ENCODE peak calls at places on chromosome 11, in nine cellular contexts. Y is MM.1S; U is NT2/D1; N is tibial artery; K is A549; A is CD4-positive, alpha-beta memory T cell; L is heart right ventricle; S is psoas muscle; C is HCT116. T is an unnamed sample.
A peak's percentile ranks its signal among the peaks of the same experiment; 100 is the strongest.

GRCh38 chr11:74443071-74443864 is 24.1 kb downstream of the KCNE3 start:
- DNase-seq in Y (no peak), U (no peak), N (no peak), K (peak; percentile 74), A (no peak), L (no peak), S (no peak), C (peak; percentile 19), T (no peak)

GRCh38 chr11:69819541-69820070 is 390 bp upstream of the FGF3 start:
- DNase-seq in Y (no peak), U (no peak), N (no peak), K (peak; percentile 44), A (no peak), L (no peak), S (no peak), C (no peak), T (no peak)

GRCh38 chr11:72297828-72298227 is 53.9 kb upstream of the PHOX2A start:
- DNase-seq in Y (no peak), U (no peak), N (no peak), K (no peak), A (no peak), L (no peak), S (no peak), C (no peak), T (peak; percentile 8)

GRCh38 chr11:91742155-91742554 is 482.5 kb upstream of the FAT3 start:
- DNase-seq in Y (no peak), U (no peak), N (no peak), K (no peak), A (no peak), L (no peak), S (no peak), C (no peak), T (no peak)

GRCh38 chr11:64233913-64234839 is at the start of gene VEGFB:
- DNase-seq in Y (peak; percentile 63), U (no peak), N (peak; percentile 91), K (peak; percentile 53), A (peak; percentile 66), L (peak; percentile 84), S (peak; percentile 81), C (no peak), T (peak; percentile 67)

GRCh38 chr11:97557399-97557798 is 1167.6 kb downstream of the JRKL start:
- DNase-seq in Y (peak; percentile 30), U (no peak), N (no peak), K (no peak), A (no peak), L (no peak), S (no peak), C (no peak), T (no peak)

GRCh38 chr11:103870821-103871309 is 165.6 kb upstream of the DDI1 start:
- DNase-seq in Y (no peak), U (no peak), N (peak; percentile 89), K (no peak), A (no peak), L (peak; percentile 22), S (peak; percentile 70), C (no peak), T (no peak)

GRCh38 chr11:113507341-113507740 is 32.1 kb upstream of the DRD2 start:
- DNase-seq in Y (no peak), U (no peak), N (no peak), K (no peak), A (no peak), L (no peak), S (no peak), C (no peak), T (no peak)

GRCh38 chr11:125200441-125200840 is 35.9 kb downstream of the PKNOX2 start:
- DNase-seq in Y (no peak), U (no peak), N (no peak), K (no peak), A (no peak), L (no peak), S (no peak), C (no peak), T (no peak)

GRCh38 chr11:111327908-111328624 is 29.7 kb downstream of the POU2AF3 start:
- DNase-seq in Y (no peak), U (no peak), N (peak; percentile 74), K (no peak), A (no peak), L (peak; percentile 44), S (peak; percentile 25), C (no peak), T (no peak)

GRCh38 chr11:131910491-131911387 is 540.3 kb downstream of the NTM start:
- DNase-seq in Y (no peak), U (no peak), N (no peak), K (peak; percentile 3), A (no peak), L (no peak), S (peak; percentile 29), C (no peak), T (no peak)

GRCh38 chr11:63916837-63917684 is at the start of gene RCOR2:
- DNase-seq in Y (peak; percentile 74), U (peak; percentile 89), N (peak; percentile 89), K (peak; percentile 91), A (peak; percentile 57), L (peak; percentile 86), S (peak; percentile 80), C (no peak), T (peak; percentile 91)

GRCh38 chr11:76680517-76681425 is 10.2 kb upstream of the LRRC32 start:
- DNase-seq in Y (peak; percentile 70), U (peak; percentile 51), N (peak; percentile 83), K (peak; percentile 73), A (peak; percentile 44), L (peak; percentile 66), S (peak; percentile 61), C (peak; percentile 41), T (peak; percentile 87)

GRCh38 chr11:12862761-12863469 is 146.2 kb upstream of the RASSF10 start:
- DNase-seq in Y (no peak), U (peak; percentile 75), N (no peak), K (peak; percentile 26), A (no peak), L (peak; percentile 58), S (peak; percentile 42), C (no peak), T (no peak)

GRCh38 chr11:119728226-119728626 is 774 bp downstream of the NECTIN1 start:
- DNase-seq in Y (peak; percentile 36), U (no peak), N (no peak), K (no peak), A (no peak), L (no peak), S (no peak), C (no peak), T (peak; percentile 14)

GRCh38 chr11:64534391-64534801 is 56.6 kb upstream of the SLC22A12 start:
- DNase-seq in Y (no peak), U (no peak), N (peak; percentile 48), K (no peak), A (no peak), L (no peak), S (no peak), C (no peak), T (no peak)

GRCh38 chr11:84019576-84020194 is 733.5 kb upstream of the CCDC90B start:
- DNase-seq in Y (no peak), U (no peak), N (no peak), K (no peak), A (no peak), L (no peak), S (no peak), C (no peak), T (no peak)

GRCh38 chr11:4025957-4026324 is 68.7 kb upstream of the RRM1 start:
- DNase-seq in Y (no peak), U (no peak), N (no peak), K (no peak), A (no peak), L (no peak), S (no peak), C (no peak), T (no peak)

GRCh38 chr11:62876712-62877111 is 4.0 kb upstream of the SLC3A2 start:
- DNase-seq in Y (no peak), U (no peak), N (no peak), K (no peak), A (no peak), L (no peak), S (no peak), C (no peak), T (no peak)

GRCh38 chr11:75691804-75692203 is 23.0 kb upstream of the MAP6 start:
- DNase-seq in Y (no peak), U (no peak), N (no peak), K (no peak), A (no peak), L (no peak), S (no peak), C (no peak), T (no peak)

GRCh38 chr11:46270707-46271106 is 6.8 kb upstream of the CREB3L1 start:
- DNase-seq in Y (no peak), U (no peak), N (no peak), K (no peak), A (no peak), L (no peak), S (no peak), C (no peak), T (no peak)

GRCh38 chr11:76566811-76567210 is 103.7 kb downstream of the LRRC32 start:
- DNase-seq in Y (peak; percentile 82), U (no peak), N (no peak), K (no peak), A (no peak), L (no peak), S (no peak), C (no peak), T (no peak)

GRCh38 chr11:99197477-99197876 is 176.7 kb downstream of the CNTN5 start:
- DNase-seq in Y (no peak), U (no peak), N (no peak), K (no peak), A (no peak), L (no peak), S (no peak), C (no peak), T (no peak)

GRCh38 chr11:133081020-133081419 is 451.3 kb downstream of the OPCML start:
- DNase-seq in Y (no peak), U (no peak), N (no peak), K (no peak), A (no peak), L (no peak), S (no peak), C (no peak), T (no peak)
- H3K4me1 ChIP-seq in Y (no peaks in the 10 kb centered on the region), U (no peaks in the 10 kb centered on the region), N (peaks cover 11% of the 10 kb centered on the region), K (no peaks in the 10 kb centered on the region), A (peaks cover 4% of the 10 kb centered on the region), L (no peaks in the 10 kb centered on the region), S (no peaks in the 10 kb centered on the region), C (no peaks in the 10 kb centered on the region), T (no peaks in the 10 kb centered on the region)

GRCh38 chr11:122692444-122692843 is 36.9 kb downstream of the UBASH3B start:
- DNase-seq in Y (no peak), U (peak; percentile 32), N (no peak), K (no peak), A (no peak), L (no peak), S (no peak), C (no peak), T (no peak)
- H3K4me1 ChIP-seq in Y (peaks cover 6% of the 10 kb centered on the region), U (peaks cover 5% of the 10 kb centered on the region), N (peaks cover 8% of the 10 kb centered on the region), K (peaks cover 42% of the 10 kb centered on the region), A (peaks cover 85% of the 10 kb centered on the region), L (peaks cover 22% of the 10 kb centered on the region), S (peaks cover 6% of the 10 kb centered on the region), C (no peaks in the 10 kb centered on the region), T (peaks cover 89% of the 10 kb centered on the region)

GRCh38 chr11:117222991-117223740 is 8.7 kb downstream of the PCSK7 start:
- DNase-seq in Y (no peak), U (no peak), N (no peak), K (no peak), A (no peak), L (no peak), S (no peak), C (no peak), T (no peak)
- H3K4me1 ChIP-seq in Y (no peaks in the 10 kb centered on the region), U (peaks cover 7% of the 10 kb centered on the region), N (peaks cover 76% of the 10 kb centered on the region), K (peaks cover 4% of the 10 kb centered on the region), A (peaks cover 16% of the 10 kb centered on the region), L (peaks cover 41% of the 10 kb centered on the region), S (peaks cover 44% of the 10 kb centered on the region), C (peaks cover 10% of the 10 kb centered on the region), T (peaks cover 5% of the 10 kb centered on the region)

GRCh38 chr11:206516-207212 is 535 bp downstream of the BET1L start:
- DNase-seq in Y (no peak), U (no peak), N (peak; percentile 76), K (no peak), A (peak; percentile 19), L (no peak), S (no peak), C (no peak), T (peak; percentile 46)
- H3K4me1 ChIP-seq in Y (peaks cover 16% of the 10 kb centered on the region), U (peaks cover 27% of the 10 kb centered on the region), N (peaks cover 55% of the 10 kb centered on the region), K (peaks cover 26% of the 10 kb centered on the region), A (peaks cover 62% of the 10 kb centered on the region), L (peaks cover 39% of the 10 kb centered on the region), S (peaks cover 24% of the 10 kb centered on the region), C (peaks cover 16% of the 10 kb centered on the region), T (peaks cover 26% of the 10 kb centered on the region)

T was measured in OCI-LY7.